ENCODE peak calls at places on chromosomes 4 and X, in seven cellular contexts. One of them, this sample, is unnamed. For H3K4me1, the result is how much of the 10 kb centered on the place peaks cover.

GRCh38 chrX:56764153-56764974 is 35.3 kb downstream of the NBDY start:
- DNase-seq in fibroblast of lung: peak
- DNase-seq in sigmoid colon: peak
- DNase-seq in breast epithelium: no peak
- DNase-seq in lower lobe of right lung: no peak
- DNase-seq in heart left ventricle: peak
- DNase-seq in pancreas: peak
- DNase-seq in this sample: peak

GRCh38 chr4:79609853-79610252 is 201.8 kb upstream of the GK2 start:
- DNase-seq in fibroblast of lung: peak
- DNase-seq in sigmoid colon: no peak
- DNase-seq in breast epithelium: no peak
- DNase-seq in lower lobe of right lung: no peak
- DNase-seq in heart left ventricle: no peak
- DNase-seq in pancreas: no peak
- DNase-seq in this sample: no peak

GRCh38 chrX:49225858-49226257 is 7.3 kb downstream of the CACNA1F start:
- DNase-seq in fibroblast of lung: no peak
- DNase-seq in sigmoid colon: no peak
- DNase-seq in breast epithelium: no peak
- DNase-seq in lower lobe of right lung: no peak
- DNase-seq in heart left ventricle: no peak
- DNase-seq in pancreas: no peak
- DNase-seq in this sample: no peak

GRCh38 chr4:14906805-14907204 is 95.5 kb upstream of the CPEB2 start:
- DNase-seq in fibroblast of lung: peak
- DNase-seq in sigmoid colon: no peak
- DNase-seq in breast epithelium: no peak
- DNase-seq in lower lobe of right lung: no peak
- DNase-seq in heart left ventricle: no peak
- DNase-seq in pancreas: no peak
- DNase-seq in this sample: no peak

GRCh38 chrX:116009871-116010710 is 160.5 kb upstream of the AGTR2 start:
- DNase-seq in fibroblast of lung: no peak
- DNase-seq in sigmoid colon: no peak
- DNase-seq in breast epithelium: no peak
- DNase-seq in lower lobe of right lung: peak
- DNase-seq in heart left ventricle: no peak
- DNase-seq in pancreas: no peak
- DNase-seq in this sample: no peak

GRCh38 chr4:1571165-1571908 is 112.8 kb downstream of the FAM53A start:
- DNase-seq in fibroblast of lung: no peak
- DNase-seq in sigmoid colon: peak
- DNase-seq in breast epithelium: no peak
- DNase-seq in lower lobe of right lung: peak
- DNase-seq in heart left ventricle: peak
- DNase-seq in pancreas: peak
- DNase-seq in this sample: no peak

GRCh38 chr4:151287409-151287808 is 10.4 kb downstream of the PRSS48 start:
- DNase-seq in fibroblast of lung: no peak
- DNase-seq in sigmoid colon: no peak
- DNase-seq in breast epithelium: no peak
- DNase-seq in lower lobe of right lung: no peak
- DNase-seq in heart left ventricle: no peak
- DNase-seq in pancreas: no peak
- DNase-seq in this sample: no peak

GRCh38 chr4:152162331-152162697 is 373.6 kb downstream of the FBXW7 start:
- DNase-seq in fibroblast of lung: peak
- DNase-seq in sigmoid colon: no peak
- DNase-seq in breast epithelium: no peak
- DNase-seq in lower lobe of right lung: no peak
- DNase-seq in heart left ventricle: no peak
- DNase-seq in pancreas: no peak
- DNase-seq in this sample: no peak

GRCh38 chr4:143344011-143344410 is 7.3 kb downstream of the GAB1 start:
- DNase-seq in fibroblast of lung: no peak
- DNase-seq in sigmoid colon: no peak
- DNase-seq in breast epithelium: no peak
- DNase-seq in lower lobe of right lung: no peak
- DNase-seq in heart left ventricle: no peak
- DNase-seq in pancreas: no peak
- DNase-seq in this sample: no peak

GRCh38 chr4:118036336-118036735 is 2.0 kb downstream of the NDST3 start:
- DNase-seq in fibroblast of lung: no peak
- DNase-seq in sigmoid colon: no peak
- DNase-seq in breast epithelium: no peak
- DNase-seq in lower lobe of right lung: no peak
- DNase-seq in heart left ventricle: no peak
- DNase-seq in pancreas: no peak
- DNase-seq in this sample: no peak

GRCh38 chrX:11382935-11383334 is 89.7 kb downstream of the AMELX start:
- DNase-seq in fibroblast of lung: no peak
- DNase-seq in sigmoid colon: no peak
- DNase-seq in breast epithelium: no peak
- DNase-seq in lower lobe of right lung: no peak
- DNase-seq in heart left ventricle: no peak
- DNase-seq in pancreas: no peak
- DNase-seq in this sample: no peak

GRCh38 chr4:105145913-105146285 is 777 bp upstream of the TET2 start:
- DNase-seq in fibroblast of lung: peak
- DNase-seq in sigmoid colon: peak
- DNase-seq in breast epithelium: no peak
- DNase-seq in lower lobe of right lung: peak
- DNase-seq in heart left ventricle: peak
- DNase-seq in pancreas: peak
- DNase-seq in this sample: no peak

GRCh38 chr4:128287871-128288688 is 467 bp upstream of the PGRMC2 start:
- DNase-seq in fibroblast of lung: peak
- DNase-seq in sigmoid colon: peak
- DNase-seq in breast epithelium: peak
- DNase-seq in lower lobe of right lung: peak
- DNase-seq in heart left ventricle: peak
- DNase-seq in pancreas: peak
- DNase-seq in this sample: peak

GRCh38 chr4:90069151-90069550 is 58.0 kb upstream of the CCSER1 start:
- DNase-seq in fibroblast of lung: peak
- DNase-seq in sigmoid colon: no peak
- DNase-seq in breast epithelium: no peak
- DNase-seq in lower lobe of right lung: no peak
- DNase-seq in heart left ventricle: no peak
- DNase-seq in pancreas: no peak
- DNase-seq in this sample: no peak

GRCh38 chrX:7214251-7214650 is 66.3 kb upstream of the PUDP start:
- DNase-seq in fibroblast of lung: no peak
- DNase-seq in sigmoid colon: no peak
- DNase-seq in breast epithelium: no peak
- DNase-seq in lower lobe of right lung: no peak
- DNase-seq in heart left ventricle: no peak
- DNase-seq in pancreas: no peak
- DNase-seq in this sample: no peak

GRCh38 chrX:136204571-136204970 is 46.6 kb downstream of the MAP7D3 start:
- DNase-seq in fibroblast of lung: peak
- DNase-seq in sigmoid colon: peak
- DNase-seq in breast epithelium: no peak
- DNase-seq in lower lobe of right lung: peak
- DNase-seq in heart left ventricle: peak
- DNase-seq in pancreas: no peak
- DNase-seq in this sample: peak

GRCh38 chrX:135345328-135345645 is 36.0 kb downstream of the ETDC start:
- DNase-seq in fibroblast of lung: peak
- DNase-seq in sigmoid colon: peak
- DNase-seq in breast epithelium: no peak
- DNase-seq in lower lobe of right lung: no peak
- DNase-seq in heart left ventricle: peak
- DNase-seq in pancreas: no peak
- DNase-seq in this sample: no peak

GRCh38 chr4:23920296-23920695 is 30.4 kb upstream of the PPARGC1A start:
- DNase-seq in fibroblast of lung: peak
- DNase-seq in sigmoid colon: no peak
- DNase-seq in breast epithelium: no peak
- DNase-seq in lower lobe of right lung: no peak
- DNase-seq in heart left ventricle: no peak
- DNase-seq in pancreas: no peak
- DNase-seq in this sample: no peak

GRCh38 chr4:5710065-5710961 is 688 bp upstream of the EVC start:
- DNase-seq in fibroblast of lung: peak
- DNase-seq in sigmoid colon: no peak
- DNase-seq in breast epithelium: no peak
- DNase-seq in lower lobe of right lung: no peak
- DNase-seq in heart left ventricle: no peak
- DNase-seq in pancreas: no peak
- DNase-seq in this sample: no peak

GRCh38 chrX:6184900-6185515 is 43.7 kb downstream of the NLGN4X start:
- DNase-seq in fibroblast of lung: peak
- DNase-seq in sigmoid colon: no peak
- DNase-seq in breast epithelium: no peak
- DNase-seq in lower lobe of right lung: no peak
- DNase-seq in heart left ventricle: no peak
- DNase-seq in pancreas: no peak
- DNase-seq in this sample: no peak

GRCh38 chr4:160836431-160836830 is 1327.4 kb downstream of the FSTL5 start:
- DNase-seq in fibroblast of lung: no peak
- DNase-seq in sigmoid colon: no peak
- DNase-seq in breast epithelium: no peak
- DNase-seq in lower lobe of right lung: no peak
- DNase-seq in heart left ventricle: no peak
- DNase-seq in pancreas: no peak
- DNase-seq in this sample: no peak

GRCh38 chr4:136861081-136861480 is 671.2 kb downstream of the PCDH18 start:
- DNase-seq in fibroblast of lung: peak
- DNase-seq in sigmoid colon: no peak
- DNase-seq in breast epithelium: no peak
- DNase-seq in lower lobe of right lung: no peak
- DNase-seq in heart left ventricle: no peak
- DNase-seq in pancreas: no peak
- DNase-seq in this sample: no peak

GRCh38 chr4:177484613-177485021 is 42.4 kb upstream of the AGA start:
- DNase-seq in fibroblast of lung: peak
- DNase-seq in sigmoid colon: no peak
- DNase-seq in breast epithelium: no peak
- DNase-seq in lower lobe of right lung: no peak
- DNase-seq in heart left ventricle: no peak
- DNase-seq in pancreas: no peak
- DNase-seq in this sample: no peak

GRCh38 chr4:69323284-69323683 is 43.0 kb downstream of the UGT2B28 start:
- DNase-seq in fibroblast of lung: no peak
- DNase-seq in sigmoid colon: no peak
- DNase-seq in breast epithelium: no peak
- DNase-seq in lower lobe of right lung: no peak
- DNase-seq in heart left ventricle: no peak
- DNase-seq in pancreas: no peak
- DNase-seq in this sample: no peak

GRCh38 chrX:43964936-43965335 is 8.3 kb downstream of the NDP start:
- DNase-seq in fibroblast of lung: peak
- DNase-seq in sigmoid colon: no peak
- DNase-seq in breast epithelium: no peak
- DNase-seq in lower lobe of right lung: no peak
- DNase-seq in heart left ventricle: no peak
- DNase-seq in pancreas: no peak
- DNase-seq in this sample: no peak

DNA sequence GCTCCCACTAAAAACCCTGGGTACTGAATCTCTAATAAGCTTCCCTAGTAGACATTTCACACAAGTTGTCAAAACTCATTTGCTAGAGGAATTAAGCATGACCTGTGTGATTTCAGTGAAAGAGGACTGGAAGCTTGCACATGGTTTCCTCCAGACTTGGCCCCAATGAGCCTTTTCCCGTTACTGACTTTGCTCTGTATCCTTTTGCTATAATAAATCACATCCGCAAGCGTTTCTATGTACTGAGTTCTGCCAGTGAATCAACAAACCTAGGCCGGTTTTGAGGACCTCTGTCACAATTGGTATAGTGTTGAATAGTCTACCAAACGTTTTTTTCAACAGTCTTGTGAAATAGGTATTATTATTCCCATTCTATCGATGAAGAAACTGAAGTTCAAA is 8.2 kb downstream of the ATP11C start:
- DNase-seq in fibroblast of lung: no peak
- DNase-seq in sigmoid colon: no peak
- DNase-seq in breast epithelium: no peak
- DNase-seq in lower lobe of right lung: no peak
- DNase-seq in heart left ventricle: no peak
- DNase-seq in pancreas: no peak
- DNase-seq in this sample: no peak
- H3K4me1 ChIP-seq in fibroblast of lung: under half
- H3K4me1 ChIP-seq in sigmoid colon: under half
- H3K4me1 ChIP-seq in breast epithelium: under half
- H3K4me1 ChIP-seq in lower lobe of right lung: under half
- H3K4me1 ChIP-seq in heart left ventricle: under half
- H3K4me1 ChIP-seq in pancreas: under half
- H3K4me1 ChIP-seq in this sample: under half

GRCh38 chr4:81460115-81460836 is 11.4 kb downstream of the RASGEF1B start:
- DNase-seq in fibroblast of lung: no peak
- DNase-seq in sigmoid colon: no peak
- DNase-seq in breast epithelium: no peak
- DNase-seq in lower lobe of right lung: no peak
- DNase-seq in heart left ventricle: no peak
- DNase-seq in pancreas: no peak
- DNase-seq in this sample: no peak
- H3K4me1 ChIP-seq in fibroblast of lung: under half
- H3K4me1 ChIP-seq in sigmoid colon: under half
- H3K4me1 ChIP-seq in breast epithelium: under half
- H3K4me1 ChIP-seq in lower lobe of right lung: under half
- H3K4me1 ChIP-seq in heart left ventricle: under half
- H3K4me1 ChIP-seq in pancreas: under half
- H3K4me1 ChIP-seq in this sample: under half

DNA sequence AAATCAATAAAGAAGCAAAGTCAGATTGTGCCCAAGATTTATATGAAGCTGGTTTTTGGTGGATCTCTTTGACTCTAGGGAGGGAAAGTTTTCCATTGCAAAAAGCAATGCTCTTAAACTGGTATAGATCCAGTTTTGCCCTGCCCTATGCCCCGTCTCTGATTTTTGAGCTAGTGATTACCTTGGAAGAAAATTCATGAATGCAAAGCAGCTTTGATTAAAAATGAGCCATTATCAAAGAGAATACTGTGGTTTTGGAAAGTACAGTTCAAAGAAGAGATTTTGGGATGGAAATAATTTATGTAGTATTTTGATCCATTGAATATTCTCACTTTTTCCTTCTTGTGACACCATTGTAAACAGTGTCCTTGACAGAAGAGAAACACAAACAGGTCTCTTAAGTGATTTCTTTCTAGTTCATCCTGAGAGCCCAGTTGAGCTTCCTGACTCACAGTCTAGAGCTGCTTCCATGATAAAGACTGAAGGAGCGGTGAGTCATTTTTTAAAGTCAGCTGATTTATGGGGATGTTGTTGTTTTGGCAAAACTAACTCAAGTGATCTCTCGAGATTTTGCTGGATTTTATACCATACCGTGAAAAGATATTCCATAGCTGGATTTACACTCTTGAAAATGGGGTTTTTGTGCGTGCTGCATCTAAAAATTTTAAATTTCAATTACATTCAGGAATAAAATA is 76.7 kb downstream of the AFF1 start:
- DNase-seq in fibroblast of lung: peak
- DNase-seq in sigmoid colon: no peak
- DNase-seq in breast epithelium: no peak
- DNase-seq in lower lobe of right lung: no peak
- DNase-seq in heart left ventricle: no peak
- DNase-seq in pancreas: no peak
- DNase-seq in this sample: no peak
- H3K4me1 ChIP-seq in fibroblast of lung: under half
- H3K4me1 ChIP-seq in sigmoid colon: half or more
- H3K4me1 ChIP-seq in breast epithelium: under half
- H3K4me1 ChIP-seq in lower lobe of right lung: half or more
- H3K4me1 ChIP-seq in heart left ventricle: half or more
- H3K4me1 ChIP-seq in pancreas: half or more
- H3K4me1 ChIP-seq in this sample: half or more

GRCh38 chrX:39936886-39937770 is 160.6 kb downstream of the BCOR start:
- DNase-seq in fibroblast of lung: no peak
- DNase-seq in sigmoid colon: no peak
- DNase-seq in breast epithelium: no peak
- DNase-seq in lower lobe of right lung: no peak
- DNase-seq in heart left ventricle: no peak
- DNase-seq in pancreas: no peak
- DNase-seq in this sample: no peak
- H3K4me1 ChIP-seq in fibroblast of lung: under half
- H3K4me1 ChIP-seq in sigmoid colon: under half
- H3K4me1 ChIP-seq in breast epithelium: under half
- H3K4me1 ChIP-seq in lower lobe of right lung: under half
- H3K4me1 ChIP-seq in heart left ventricle: under half
- H3K4me1 ChIP-seq in pancreas: under half
- H3K4me1 ChIP-seq in this sample: under half

This sample was measured in right atrium auricular region.